ENCODE peak calls at places on chromosomes 2 and 18, in eight cellular contexts. S is type B pancreatic cell; I is Ammon's horn; E is left cardiac atrium; N is iPS-NIHi11; W is B cell; R is activated CD8-positive, alpha-beta T cell treated with anti-CD3 and anti-CD28 coated beads, Interleukin-2, amount 10 ng/mL, durations not matched to agents 7 days and 5 days; T is A172. C is an unnamed sample.

GRCh38 chr2:197201874-197202273 is 108.7 kb downstream of the ANKRD44 start:
- DNase-seq in R (no peak), S (no peak), N (no peak), W (no peak), T (no peak), I (no peak), E (no peak), C (no peak)

GRCh38 chr2:128541448-128541847 is 222.8 kb upstream of the HS6ST1 start:
- DNase-seq in N (no peak), S (no peak), W (no peak), I (no peak), E (no peak), T (no peak), R (no peak), C (no peak)

GRCh38 chr2:19216271-19216670 is 142.2 kb downstream of the OSR1 start:
- DNase-seq in E (no peak), W (no peak), R (no peak), S (no peak), N (no peak), I (no peak), T (no peak), C (no peak)

GRCh38 chr2:15315411-15315810 is 245.7 kb downstream of the NBAS start:
- DNase-seq in R (no peak), N (no peak), E (no peak), T (no peak), S (no peak), W (no peak), I (no peak), C (no peak)

GRCh38 chr2:241804326-241805276 is 4.4 kb upstream of the NEU4 start:
- DNase-seq in R (peak), E (peak), T (peak), N (peak), W (no peak), S (peak), I (no peak), C (peak)

GRCh38 chr2:75290600-75291140 is 91.3 kb upstream of the TACR1 start:
- DNase-seq in T (peak), S (no peak), N (no peak), I (peak), W (no peak), E (no peak), R (no peak), C (no peak)

GRCh38 chr2:25938345-25938744 is 44.0 kb downstream of the KIF3C start:
- DNase-seq in T (no peak), E (peak), I (peak), W (no peak), S (no peak), N (no peak), R (no peak), C (no peak)

GRCh38 chr18:55763298-55763697 is 175.3 kb upstream of the TCF4 start:
- DNase-seq in R (no peak), I (no peak), S (no peak), W (no peak), N (no peak), T (peak), E (no peak), C (no peak)

GRCh38 chr18:55672574-55673361 is 84.8 kb upstream of the TCF4 start:
- DNase-seq in E (no peak), R (no peak), S (no peak), W (no peak), N (no peak), I (peak), T (no peak), C (no peak)

GRCh38 chr2:230128943-230129342 is 60.2 kb upstream of the SLC16A14 start:
- DNase-seq in N (no peak), R (no peak), W (no peak), E (no peak), T (no peak), I (peak), S (no peak), C (no peak)

GRCh38 chr18:65786400-65786948 is 35.7 kb downstream of the CDH7 start:
- DNase-seq in S (no peak), R (no peak), W (no peak), E (no peak), T (no peak), N (no peak), I (no peak), C (no peak)

GRCh38 chr2:102100371-102101096 is 42.0 kb upstream of the IL1R1 start:
- DNase-seq in R (no peak), W (no peak), T (peak), N (no peak), E (no peak), I (no peak), S (no peak), C (no peak)

GRCh38 chr18:8375269-8375668 is 234.0 kb upstream of the RAB12 start:
- DNase-seq in R (no peak), S (no peak), W (no peak), N (no peak), E (no peak), I (no peak), T (no peak), C (no peak)

GRCh38 chr2:172285010-172285621 is 142.3 kb upstream of the ITGA6 start:
- DNase-seq in N (peak), I (peak), W (no peak), R (no peak), S (no peak), T (peak), E (no peak), C (no peak)

GRCh38 chr2:15058015-15058414 is 425.5 kb downstream of the LRATD1 start:
- DNase-seq in S (no peak), N (no peak), W (no peak), R (peak), E (no peak), I (no peak), T (no peak), C (no peak)

GRCh38 chr18:3611313-3612038 is 161.5 kb downstream of the TGIF1 start:
- DNase-seq in I (no peak), T (no peak), E (no peak), S (no peak), N (no peak), W (no peak), R (no peak), C (no peak)

GRCh38 chr2:31363956-31364750 is 50.4 kb downstream of the XDH start:
- DNase-seq in I (no peak), N (no peak), R (no peak), E (no peak), T (no peak), W (no peak), S (no peak), C (peak)

GRCh38 chr2:100875516-100876230 is 55.7 kb downstream of the NPAS2 start:
- DNase-seq in W (no peak), I (peak), E (peak), S (no peak), T (no peak), N (no peak), R (no peak), C (no peak)

GRCh38 chr2:170185319-170185718 is 7.4 kb downstream of the MYO3B start:
- DNase-seq in S (no peak), I (no peak), R (no peak), W (no peak), T (no peak), N (no peak), E (no peak), C (no peak)

GRCh38 chr2:25558262-25558661 is 115.1 kb downstream of the DTNB start:
- DNase-seq in T (peak), R (peak), W (no peak), N (no peak), E (no peak), S (no peak), I (peak), C (no peak)

GRCh38 chr18:69858897-69859296 is 88.8 kb downstream of the CD226 start:
- DNase-seq in W (no peak), S (no peak), N (no peak), E (no peak), R (no peak), I (no peak), T (no peak), C (no peak)

GRCh38 chr2:206558492-206558891 is 83.8 kb upstream of the FAM237A start:
- DNase-seq in T (no peak), R (no peak), W (no peak), N (no peak), I (no peak), S (no peak), E (no peak), C (no peak)

GRCh38 chr2:200765995-200766660 is 45.6 kb upstream of the BZW1 start:
- DNase-seq in S (no peak), E (no peak), I (no peak), T (peak), W (no peak), N (no peak), R (no peak), C (no peak)

GRCh38 chr2:160252278-160252887 is 52.3 kb upstream of the ITGB6 start:
- DNase-seq in R (no peak), W (no peak), T (peak), E (no peak), N (peak), I (peak), S (no peak), C (no peak)

GRCh38 chr2:71861186-71862160 is 286.2 kb downstream of the CYP26B1 start:
- DNase-seq in I (no peak), E (no peak), W (no peak), R (no peak), S (no peak), N (no peak), T (no peak), C (no peak)

GRCh38 chr2:161576421-161576820 is 47.8 kb upstream of the SLC4A10 start:
- DNase-seq in E (no peak), N (peak), W (no peak), I (no peak), S (no peak), T (no peak), R (no peak), C (no peak)

GRCh38 chr2:142615876-142616275 is 261.6 kb upstream of the KYNU start:
- DNase-seq in N (no peak), E (no peak), S (no peak), T (no peak), R (no peak), I (no peak), W (no peak), C (no peak)

GRCh38 chr2:16262516-16263178 is 322.3 kb downstream of the MYCN start:
- DNase-seq in E (no peak), S (no peak), R (no peak), T (no peak), N (no peak), I (no peak), W (no peak), C (no peak)

GRCh38 chr2:110741491-110741980 is 9.2 kb downstream of the ACOXL start:
- DNase-seq in S (no peak), I (no peak), N (peak), T (peak), R (no peak), W (no peak), E (no peak), C (no peak)